ENCODE peak calls at places on chromosomes 12 and 14, in ten cellular contexts. A, P, F, I, Z, G, S, Y, M and U are unnamed samples.
A peak's percentile ranks its signal among the peaks of the same experiment; 100 is the strongest.

GRCh38 chr12:66409195-66409871 is 107.0 kb downstream of the HELB start:
- DNase-seq in S (peak; percentile 81), M (peak; percentile 62), Z (peak; percentile 8), P (peak; percentile 41), A (peak; percentile 77), F (no peak), Y (no peak), I (no peak), G (no peak), U (peak; percentile 73)

GRCh38 chr14:54566410-54567223 is at the start of gene SAMD4A:
- DNase-seq in M (peak; percentile 89), F (peak; percentile 68), I (peak; percentile 81), Y (peak; percentile 87), P (peak; percentile 83), S (peak; percentile 90), Z (no peak), A (peak; percentile 92), G (peak; percentile 31), U (peak; percentile 88)

GRCh38 chr14:69543341-69544249 is 31.1 kb downstream of the CCDC177 start:
- DNase-seq in Z (peak; percentile 13), G (no peak), A (no peak), F (peak; percentile 81), M (peak; percentile 86), Y (no peak), S (peak; percentile 96), I (no peak), P (peak; percentile 97), U (peak; percentile 36)

GRCh38 chr12:8987589-8988205 is 1.6 kb upstream of the KLRG1 start:
- DNase-seq in F (no peak), A (no peak), Y (no peak), P (no peak), M (no peak), I (no peak), S (no peak), G (no peak), Z (no peak), U (no peak)

GRCh38 chr12:57148469-57149308 is 1.3 kb upstream of the LRP1-AS start:
- DNase-seq in G (no peak), Z (no peak), S (peak; percentile 89), Y (no peak), M (peak; percentile 87), I (peak; percentile 71), P (no peak), A (no peak), F (peak; percentile 38), U (peak; percentile 92)

GRCh38 chr12:69936214-69936731 is 111.2 kb downstream of the MYRFL start:
- DNase-seq in Y (no peak), G (peak; percentile 63), F (peak; percentile 30), S (no peak), A (no peak), P (peak; percentile 19), M (no peak), I (no peak), Z (no peak), U (no peak)

GRCh38 chr14:58765843-58766242 is 128.1 kb downstream of the DACT1 start:
- DNase-seq in Y (no peak), I (no peak), G (no peak), S (no peak), P (no peak), Z (no peak), F (no peak), M (no peak), A (no peak), U (no peak)

GRCh38 chr14:93538411-93538810 is 107.7 kb downstream of the UNC79 start:
- DNase-seq in S (no peak), A (peak; percentile 46), F (no peak), Y (no peak), P (peak; percentile 16), Z (no peak), M (peak; percentile 11), I (no peak), G (no peak), U (no peak)

GRCh38 chr14:104865069-104865630 is at the start of gene CEP170B:
- DNase-seq in A (peak; percentile 44), M (peak; percentile 81), Z (no peak), G (no peak), I (peak; percentile 57), Y (peak; percentile 77), S (peak; percentile 19), P (peak; percentile 23), F (no peak), U (peak; percentile 85)

GRCh38 chr12:45192041-45192695 is 23.7 kb upstream of the ANO6 start:
- DNase-seq in A (peak; percentile 58), G (no peak), M (peak; percentile 65), Y (no peak), I (no peak), Z (no peak), F (no peak), P (peak; percentile 57), S (peak; percentile 48), U (peak; percentile 61)

GRCh38 chr14:95515523-95516517 is 630 bp downstream of the SYNE3 start:
- DNase-seq in I (peak; percentile 80), A (peak; percentile 82), S (no peak), Y (peak; percentile 90), P (peak; percentile 62), M (peak; percentile 73), F (peak; percentile 40), Z (no peak), G (no peak), U (peak; percentile 80)

GRCh38 chr12:45681469-45681868 is 48.0 kb upstream of the ARID2 start:
- DNase-seq in I (no peak), S (no peak), M (no peak), F (no peak), Z (no peak), A (no peak), Y (no peak), P (peak; percentile 6), G (no peak), U (peak; percentile 48)

GRCh38 chr12:6946033-6946919 is 2.5 kb downstream of the C12orf57 start:
- DNase-seq in A (no peak), F (peak; percentile 97), P (peak; percentile 97), I (peak; percentile 38), Z (no peak), G (no peak), Y (no peak), S (no peak), M (no peak), U (no peak)

GRCh38 chr14:36069535-36069900 is 107.0 kb downstream of the PTCSC3 start:
- DNase-seq in P (peak; percentile 10), Z (peak; percentile 24), Y (no peak), S (peak; percentile 24), I (no peak), G (peak; percentile 79), F (no peak), M (peak; percentile 41), A (peak; percentile 67), U (peak; percentile 26)

GRCh38 chr12:104501115-104501514 is 44.4 kb downstream of the CHST11 start:
- DNase-seq in P (no peak), Y (no peak), Z (no peak), I (no peak), A (no peak), S (no peak), G (no peak), M (no peak), F (no peak), U (no peak)

GRCh38 chr12:87150969-87151662 is 878.1 kb downstream of the C12orf50 start:
- DNase-seq in M (no peak), S (no peak), Z (no peak), F (no peak), P (peak; percentile 58), G (no peak), Y (no peak), I (no peak), A (peak; percentile 6), U (no peak)

GRCh38 chr12:88255224-88255623 is 113.1 kb downstream of the TMTC3 start:
- DNase-seq in F (no peak), Z (no peak), A (no peak), I (no peak), S (no peak), G (no peak), P (no peak), M (no peak), Y (no peak), U (no peak)

DNA sequence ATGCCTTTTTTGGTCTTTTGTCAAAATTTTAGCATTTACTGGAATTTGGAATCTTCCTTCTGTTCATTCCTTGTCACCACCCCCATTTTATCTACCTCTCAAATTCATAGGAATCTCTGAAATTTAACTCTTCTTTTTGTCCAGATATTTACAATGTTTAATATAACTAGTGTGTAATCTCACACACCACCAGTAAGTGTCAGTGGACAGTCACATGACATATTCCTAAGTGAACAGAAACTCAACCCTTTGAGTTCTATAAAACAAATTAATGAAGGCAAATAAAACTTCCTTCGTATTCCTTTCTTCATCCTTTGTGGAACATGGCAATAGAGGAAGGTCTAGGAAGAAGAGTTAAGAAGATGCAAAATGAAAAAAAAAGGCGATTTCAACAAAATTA is 26.6 kb downstream of the ATF7 start:
- DNase-seq in Z (no peak), Y (no peak), I (no peak), A (no peak), S (no peak), F (no peak), M (peak; percentile 40), P (no peak), G (no peak), U (no peak)
- H3K4me1 ChIP-seq in Z (peaks cover 29% of the 10 kb centered on the region), Y (peaks cover 7% of the 10 kb centered on the region), I (peaks cover 63% of the 10 kb centered on the region), A (peaks cover 63% of the 10 kb centered on the region), S (peaks cover 2% of the 10 kb centered on the region), F (no peaks in the 10 kb centered on the region), M (peaks cover 10% of the 10 kb centered on the region), P (peaks cover 12% of the 10 kb centered on the region), G (no peaks in the 10 kb centered on the region), U (peaks cover 17% of the 10 kb centered on the region)

GRCh38 chr12:72549184-72549583 is 277.0 kb downstream of the TRHDE start:
- DNase-seq in Z (no peak), A (no peak), I (no peak), P (no peak), Y (no peak), S (no peak), M (no peak), F (no peak), G (no peak), U (no peak)
- H3K4me1 ChIP-seq in Z (no peaks in the 10 kb centered on the region), A (peaks cover 6% of the 10 kb centered on the region), I (no peaks in the 10 kb centered on the region), P (no peaks in the 10 kb centered on the region), Y (no peaks in the 10 kb centered on the region), S (no peaks in the 10 kb centered on the region), M (no peaks in the 10 kb centered on the region), F (no peaks in the 10 kb centered on the region), G (no peaks in the 10 kb centered on the region), U (peaks cover 10% of the 10 kb centered on the region)

DNA sequence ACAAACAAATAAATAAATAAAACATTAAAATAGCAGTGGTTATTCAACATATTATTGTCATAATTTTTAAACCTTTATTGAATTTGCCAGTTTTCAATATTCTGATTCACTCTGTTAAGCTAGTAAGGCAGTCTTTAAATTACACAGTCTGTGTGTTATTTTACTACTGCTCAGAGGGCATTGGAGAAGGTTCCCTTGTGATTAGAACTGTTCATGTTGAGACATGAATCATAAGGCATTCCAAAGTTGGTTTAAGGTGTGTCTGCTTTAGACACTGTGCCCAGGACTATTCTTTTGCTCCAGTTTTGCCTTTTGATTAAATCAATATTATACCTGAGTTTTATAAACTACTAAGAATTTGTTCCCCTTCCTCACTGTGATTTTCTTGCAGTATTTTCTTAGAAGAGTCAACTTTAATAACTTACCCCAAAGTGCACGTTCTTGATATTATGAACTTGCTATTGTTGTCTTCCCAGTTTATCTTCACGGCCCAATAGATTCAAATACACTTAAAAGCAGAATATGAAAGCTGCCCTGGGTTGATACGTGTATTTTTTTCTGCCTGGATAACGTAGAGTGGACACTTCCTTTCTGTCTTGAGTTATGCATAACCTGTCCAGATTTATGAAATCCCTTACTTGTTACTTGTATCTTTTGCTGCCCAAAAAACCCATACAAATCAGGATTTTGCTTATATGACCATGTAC is 105.3 kb upstream of the BCAT1 start:
- DNase-seq in A (no peak), G (no peak), F (no peak), Y (no peak), Z (no peak), S (no peak), M (no peak), I (no peak), P (peak; percentile 81), U (peak; percentile 13)
- H3K4me1 ChIP-seq in A (no peaks in the 10 kb centered on the region), G (no peaks in the 10 kb centered on the region), F (no peaks in the 10 kb centered on the region), Y (no peaks in the 10 kb centered on the region), Z (peaks cover 4% of the 10 kb centered on the region), S (peaks cover 2% of the 10 kb centered on the region), M (no peaks in the 10 kb centered on the region), I (no peaks in the 10 kb centered on the region), P (peaks cover 33% of the 10 kb centered on the region), U (no peaks in the 10 kb centered on the region)

GRCh38 chr12:54350743-54351142 is 13.5 kb downstream of the GPR84 start:
- DNase-seq in Y (no peak), I (no peak), S (no peak), M (no peak), P (no peak), G (no peak), A (no peak), Z (no peak), F (no peak), U (no peak)
- H3K4me1 ChIP-seq in Y (no peaks in the 10 kb centered on the region), I (peaks cover 13% of the 10 kb centered on the region), S (peaks cover 14% of the 10 kb centered on the region), M (peaks cover 22% of the 10 kb centered on the region), P (no peaks in the 10 kb centered on the region), G (peaks cover 10% of the 10 kb centered on the region), A (peaks cover 27% of the 10 kb centered on the region), Z (peaks cover 5% of the 10 kb centered on the region), F (no peaks in the 10 kb centered on the region), U (peaks cover 44% of the 10 kb centered on the region)